ENCODE peak calls at places on chromosomes 11 and 22, in five cellular contexts. E, P, M, U and A are unnamed samples.

GRCh38 chr22:49582171-49582570 is 245.5 kb downstream of the BRD1 start:
- DNase-seq in E (no peak), P (no peak), M (peak; percentile 46), U (no peak), A (no peak)

GRCh38 chr22:30537083-30537731 is 9.3 kb downstream of the SEC14L6 start:
- DNase-seq in E (no peak), P (no peak), M (no peak), U (no peak), A (no peak)

GRCh38 chr11:109421981-109422590 is at the start of gene C11orf87:
- DNase-seq in E (no peak), P (no peak), M (peak; percentile 66), U (no peak), A (no peak)

GRCh38 chr11:79011357-79011756 is 429.5 kb downstream of the TENM4 start:
- DNase-seq in E (no peak), P (no peak), M (no peak), U (no peak), A (no peak)

GRCh38 chr22:47115518-47115890 is 353.1 kb downstream of the TBC1D22A start:
- DNase-seq in E (no peak), P (no peak), M (no peak), U (no peak), A (no peak)

GRCh38 chr11:105100206-105100605 is 39.4 kb downstream of the CARD18 start:
- DNase-seq in E (no peak), P (no peak), M (no peak), U (no peak), A (no peak)

GRCh38 chr22:48428556-48429371 is 1398.9 kb downstream of the BRD1 start:
- DNase-seq in E (no peak), P (no peak), M (no peak), U (no peak), A (no peak)

GRCh38 chr11:32333335-32333991 is 101.9 kb downstream of the WT1 start:
- DNase-seq in E (no peak), P (no peak), M (peak; percentile 56), U (no peak), A (no peak)

GRCh38 chr22:41411021-41411851 is 29.5 kb downstream of the TEF start:
- DNase-seq in E (no peak), P (no peak), M (no peak), U (no peak), A (no peak)

GRCh38 chr22:18031670-18032454 is 7.5 kb upstream of the MICAL3 start:
- DNase-seq in E (no peak), P (peak; percentile 82), M (no peak), U (no peak), A (no peak)

GRCh38 chr11:95241673-95242072 is 10.7 kb upstream of the SESN3 start:
- DNase-seq in E (no peak), P (no peak), M (no peak), U (no peak), A (no peak)

GRCh38 chr11:65851083-65851579 is 6.8 kb downstream of the CFL1 start:
- DNase-seq in E (peak; percentile 67), P (no peak), M (peak; percentile 76), U (no peak), A (no peak)

GRCh38 chr11:124586247-124586860 is 16.6 kb downstream of the OR8A1 start:
- DNase-seq in E (peak; percentile 36), P (peak; percentile 44), M (peak; percentile 32), U (peak; percentile 33), A (peak; percentile 87)

GRCh38 chr11:110133182-110133581 is 40.0 kb downstream of the ZC3H12C start:
- DNase-seq in E (no peak), P (no peak), M (no peak), U (no peak), A (no peak)

DNA sequence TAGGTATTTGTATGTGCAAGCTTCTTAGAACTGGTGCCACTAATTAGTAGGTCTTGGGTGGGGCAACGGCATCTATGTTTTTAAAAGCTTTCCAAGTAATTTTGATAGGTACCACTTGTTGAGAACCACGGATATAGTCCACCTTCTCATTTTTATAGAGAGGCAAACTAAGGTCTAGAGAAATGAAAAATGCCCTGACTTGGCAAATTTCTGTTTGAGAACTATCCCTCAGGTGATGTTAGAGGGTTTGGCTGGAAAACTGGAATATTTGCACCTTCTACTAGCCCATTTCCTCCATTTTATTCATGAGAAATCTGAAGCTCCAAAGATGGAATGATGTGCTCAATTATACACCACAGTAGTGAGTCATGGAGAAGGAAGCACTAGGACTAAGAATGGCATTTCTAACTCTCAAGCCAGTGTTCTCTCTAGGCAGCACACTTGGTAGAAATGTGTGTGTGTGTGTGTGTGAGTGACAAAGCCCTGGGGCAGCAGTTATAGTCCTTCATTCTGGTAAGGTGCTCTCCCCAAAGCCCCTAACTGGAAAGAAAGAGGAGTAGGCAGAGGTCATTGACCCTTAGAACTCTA is 1.8 kb upstream of the TMEM86A start:
- DNase-seq in E (no peak), P (no peak), M (no peak), U (no peak), A (no peak)
- TF ChIP-seq JUND in E (no peak), P (no peak), M (peak; percentile 8), U (no peak), A (no peak)

GRCh38 chr22:24319451-24319850 is 48.8 kb downstream of the SPECC1L start:
- DNase-seq in E (no peak), P (no peak), M (no peak), U (no peak), A (no peak)
- TF ChIP-seq JUND in E (no peak), P (no peak), M (no peak), U (no peak), A (no peak)

GRCh38 chr22:42611076-42611475 is 3.6 kb downstream of the POLDIP3 start:
- DNase-seq in E (no peak), P (no peak), M (no peak), U (no peak), A (no peak)
- TF ChIP-seq JUND in E (no peak), P (no peak), M (no peak), U (no peak), A (no peak)

GRCh38 chr11:17415523-17416104 is 27.2 kb upstream of the KCNJ11 start:
- DNase-seq in E (no peak), P (no peak), M (no peak), U (no peak), A (no peak)
- TF ChIP-seq JUND in E (no peak), P (no peak), M (no peak), U (no peak), A (no peak)

GRCh38 chr11:120058931-120059330 is 79.0 kb downstream of the TRIM29 start:
- DNase-seq in E (no peak), P (no peak), M (no peak), U (no peak), A (no peak)

GRCh38 chr11:120055646-120056045 is 82.3 kb downstream of the TRIM29 start:
- DNase-seq in E (no peak), P (no peak), M (no peak), U (no peak), A (no peak)

GRCh38 chr11:120056301-120057027 is 81.4 kb downstream of the TRIM29 start:
- DNase-seq in E (no peak), P (no peak), M (no peak), U (no peak), A (no peak)

GRCh38 chr11:120057595-120058581 is 80.0 kb downstream of the TRIM29 start:
- DNase-seq in E (no peak), P (peak; percentile 2), M (no peak), U (peak; percentile 5), A (no peak)

GRCh38 chr11:120057028-120057330 is 80.9 kb downstream of the TRIM29 start:
- DNase-seq in E (no peak), P (no peak), M (no peak), U (no peak), A (no peak)
- TF ChIP-seq JUND in E (no peak), P (no peak), M (no peak), U (no peak), A (no peak)

GRCh38 chr11:82995754-82996398 is 75.8 kb downstream of the RAB30 start:
- DNase-seq in E (no peak), P (no peak), M (no peak), U (no peak), A (peak; percentile 63)
- TF ChIP-seq JUND in E (no peak), P (no peak), M (peak; percentile 50), U (no peak), A (no peak)

GRCh38 chr11:93718057-93718563 is 23.2 kb downstream of the TAF1D start:
- DNase-seq in E (no peak), P (no peak), M (no peak), U (no peak), A (no peak)
- TF ChIP-seq JUND in E (peak; percentile 96), P (no peak), M (no peak), U (no peak), A (no peak)

DNA sequence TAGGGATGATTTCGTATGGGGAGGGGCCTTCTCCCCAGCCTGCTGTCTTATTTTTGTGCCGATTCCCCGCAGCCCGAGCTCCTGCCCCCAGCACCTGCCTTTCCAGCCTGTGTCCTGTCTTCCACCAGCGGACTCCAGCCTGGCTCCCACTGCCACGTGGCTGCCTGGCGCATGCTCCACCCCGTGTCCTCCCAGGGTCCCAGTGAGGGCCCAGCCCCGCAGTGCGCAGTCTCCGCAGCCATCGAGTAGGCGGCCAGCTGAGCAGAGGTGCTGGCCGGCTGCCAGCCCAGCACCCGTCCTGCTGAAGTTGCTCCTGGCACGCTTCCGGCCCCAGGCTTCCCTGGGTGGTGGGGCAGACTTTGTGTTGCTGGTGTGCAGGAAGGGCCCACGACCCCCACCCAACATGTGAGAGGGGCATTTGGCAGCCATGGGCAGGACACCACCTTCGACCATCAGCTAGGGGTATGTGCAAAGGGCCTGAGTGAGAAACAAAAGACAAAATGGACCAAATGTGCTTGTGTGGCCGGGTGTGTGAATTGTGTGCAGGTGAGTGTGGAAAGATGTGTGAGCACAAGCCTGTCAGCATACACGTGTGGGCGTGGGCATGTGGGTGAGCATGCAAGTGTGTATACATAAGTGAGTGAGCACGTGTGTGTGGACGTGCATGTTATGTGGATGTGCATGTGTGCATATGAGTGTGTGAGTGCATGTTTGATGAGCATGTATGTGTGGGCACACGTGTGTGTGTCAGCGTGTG is 55.9 kb downstream of the RTN4R start:
- DNase-seq in E (peak; percentile 99), P (peak; percentile 56), M (peak; percentile 94), U (no peak), A (no peak)
- TF ChIP-seq JUND in E (no peak), P (no peak), M (no peak), U (no peak), A (no peak)

GRCh38 chr22:23291806-23292452 is 111.6 kb downstream of the BCR start:
- DNase-seq in E (no peak), P (no peak), M (no peak), U (no peak), A (no peak)
- TF ChIP-seq JUND in E (no peak), P (no peak), M (no peak), U (no peak), A (no peak)

DNA sequence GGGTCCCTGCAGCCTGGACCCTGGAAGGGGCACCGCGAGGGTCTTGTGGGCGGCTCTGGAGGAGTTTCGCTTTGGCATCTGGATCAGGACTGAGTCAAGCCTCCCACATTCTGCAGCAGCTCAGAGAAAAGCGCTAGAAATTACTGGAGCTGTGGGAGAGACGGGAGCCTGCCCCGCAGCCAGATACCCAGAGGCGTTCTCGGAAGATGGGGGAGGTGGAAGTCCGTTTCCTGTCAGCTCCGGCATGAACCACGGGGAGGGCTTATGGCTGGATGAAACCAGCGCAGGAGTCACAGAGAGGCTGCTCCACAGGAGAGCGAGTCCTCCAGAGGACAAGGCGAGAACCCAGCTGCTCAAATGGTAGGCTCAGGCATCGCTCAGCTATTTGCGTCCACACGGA is 379.3 kb downstream of the OPCML start:
- DNase-seq in E (no peak), P (no peak), M (no peak), U (no peak), A (no peak)
- TF ChIP-seq JUND in E (no peak), P (no peak), M (no peak), U (no peak), A (no peak)